ENCODE peak calls at places on chromosomes 11 and 22, in seven cellular contexts. A is neural progenitor cell, D is astrocyte, L is heart left ventricle, X is right lobe of liver, G is adrenal gland, F is tibial artery. O is an unnamed sample. For H3K36me3 and H3K27me3, the result is how much of the 10 kb centered on the place peaks cover.

GRCh38 chr11:116376547-116376946 is 396.2 kb downstream of the BUD13 start:
- DNase-seq in G (no peak), A (no peak), D (no peak), X (no peak), L (no peak), F (no peak), O (no peak)

GRCh38 chr11:86983071-86983488 is 27.9 kb upstream of the FZD4 start:
- DNase-seq in D (no peak), L (peak), A (no peak), F (peak), X (no peak), G (peak), O (no peak)

GRCh38 chr11:48044577-48044976 is 64.2 kb downstream of the PTPRJ start:
- DNase-seq in A (no peak), F (peak), D (no peak), X (no peak), G (peak), L (peak), O (no peak)

GRCh38 chr22:42284643-42285181 is 14.3 kb upstream of the TCF20 start:
- DNase-seq in X (no peak), A (no peak), L (peak), D (no peak), F (no peak), G (no peak), O (peak)

GRCh38 chr11:64330888-64331287 is 9.1 kb upstream of the CCDC88B start:
- DNase-seq in G (no peak), X (no peak), A (no peak), L (no peak), F (no peak), D (no peak), O (no peak)

GRCh38 chr22:29639096-29639495 is 35.7 kb downstream of the NF2 start:
- DNase-seq in A (no peak), D (no peak), G (no peak), L (no peak), F (no peak), X (no peak), O (no peak)

GRCh38 chr11:126485021-126485781 is 129.7 kb downstream of the ST3GAL4 start:
- DNase-seq in X (no peak), D (peak), A (no peak), F (no peak), G (no peak), L (no peak), O (no peak)

GRCh38 chr11:9972917-9973504 is 309.1 kb downstream of the SWAP70 start:
- DNase-seq in X (no peak), G (no peak), L (no peak), A (peak), F (no peak), D (no peak), O (peak)

GRCh38 chr22:44172370-44173108 is 8.2 kb upstream of the PARVG start:
- DNase-seq in X (peak), A (peak), D (no peak), L (peak), G (peak), F (peak), O (peak)

GRCh38 chr11:8826901-8827560 is 84.0 kb upstream of the AKIP1 start:
- DNase-seq in L (no peak), G (no peak), A (no peak), D (no peak), X (no peak), F (no peak), O (no peak)

GRCh38 chr11:27055065-27055682 is 14.6 kb downstream of the BBOX1 start:
- DNase-seq in A (no peak), L (no peak), X (no peak), F (no peak), D (peak), G (no peak), O (no peak)

GRCh38 chr22:28594784-28595324 is 84.8 kb downstream of the TTC28 start:
- DNase-seq in G (no peak), X (no peak), F (no peak), L (no peak), D (peak), A (peak), O (peak)

GRCh38 chr22:25666308-25666707 is 75.7 kb upstream of the MYO18B start:
- DNase-seq in G (peak), A (no peak), F (peak), X (peak), L (peak), D (no peak), O (peak)

GRCh38 chr11:107496011-107496410 is 38.4 kb upstream of the CWF19L2 start:
- DNase-seq in D (peak), A (no peak), X (no peak), G (no peak), L (no peak), F (no peak), O (no peak)

GRCh38 chr11:123390146-123390545 is 39.9 kb upstream of the GRAMD1B start:
- DNase-seq in A (no peak), F (no peak), D (no peak), X (no peak), G (no peak), L (no peak), O (no peak)

GRCh38 chr11:117820516-117820915 is 4.0 kb downstream of the FXYD2 start:
- DNase-seq in F (no peak), D (no peak), G (no peak), A (no peak), X (peak), L (peak), O (peak)

GRCh38 chr11:9228086-9228485 is 37.1 kb downstream of the DENND5A start:
- DNase-seq in D (no peak), F (no peak), L (no peak), G (no peak), X (no peak), A (peak), O (no peak)

GRCh38 chr22:38215156-38216038 is 13.6 kb downstream of the MAFF start:
- DNase-seq in X (no peak), L (no peak), F (no peak), D (no peak), A (no peak), G (no peak), O (no peak)

GRCh38 chr11:5488385-5488784 is at the start of gene OR52D1:
- DNase-seq in G (no peak), D (no peak), X (no peak), F (no peak), A (no peak), L (no peak), O (no peak)

GRCh38 chr11:6200975-6201374 is 2.0 kb downstream of the OR52W1 start:
- DNase-seq in X (no peak), F (peak), A (no peak), G (peak), D (peak), L (peak), O (no peak)

GRCh38 chr11:23789200-23789853 is 707.5 kb upstream of the LUZP2 start:
- DNase-seq in L (no peak), X (no peak), G (no peak), A (no peak), D (no peak), F (no peak), O (no peak)

GRCh38 chr11:67239795-67240574 is 26.3 kb upstream of the GRK2 start:
- DNase-seq in X (peak), G (peak), L (peak), F (peak), A (peak), D (peak), O (peak)

GRCh38 chr11:85965202-85965601 is 103.7 kb downstream of the PICALM start:
- DNase-seq in X (no peak), F (no peak), A (no peak), L (no peak), D (peak), G (no peak), O (no peak)

GRCh38 chr22:41021655-41022454 is 70.5 kb upstream of the EP300 start:
- DNase-seq in G (peak), F (peak), X (peak), L (peak), A (peak), D (no peak), O (peak)

GRCh38 chr11:30128269-30128932 is 102.4 kb upstream of the FSHB start:
- DNase-seq in G (no peak), X (no peak), A (peak), L (no peak), F (no peak), D (peak), O (peak)

GRCh38 chr11:36210529-36210928 is 78.7 kb downstream of the COMMD9 start:
- DNase-seq in G (no peak), D (no peak), X (no peak), F (no peak), A (no peak), L (no peak), O (no peak)

GRCh38 chr11:57214087-57214395 is 23.0 kb downstream of the APLNR start:
- DNase-seq in X (no peak), F (no peak), L (no peak), D (peak), G (no peak), A (peak), O (no peak)

GRCh38 chr22:19118601-19118880 is 3.7 kb downstream of the DGCR2 start:
- DNase-seq in L (no peak), F (no peak), D (no peak), X (no peak), A (no peak), G (no peak), O (no peak)

GRCh38 chr11:73414977-73415492 is 38.8 kb downstream of the RELT start:
- DNase-seq in A (no peak), X (no peak), D (peak), F (no peak), G (no peak), L (no peak), O (no peak)

GRCh38 chr11:88428959-88429358 is 91.4 kb upstream of the CTSC start:
- DNase-seq in X (no peak), D (no peak), G (no peak), A (no peak), F (no peak), L (no peak), O (peak)

GRCh38 chr22:23246982-23247766 is 66.9 kb downstream of the BCR start:
- DNase-seq in F (no peak), D (no peak), X (no peak), G (no peak), L (no peak), A (no peak), O (no peak)

GRCh38 chr22:25853902-25854301 is 111.9 kb downstream of the MYO18B start:
- DNase-seq in A (peak), G (no peak), D (no peak), F (no peak), X (no peak), L (no peak), O (peak)

GRCh38 chr11:1782026-1782696 is 18.4 kb upstream of the CTSD start:
- DNase-seq in L (no peak), F (no peak), X (no peak), D (no peak), A (no peak), G (no peak), O (peak)

GRCh38 chr11:121344824-121345223 is 52.3 kb downstream of the SC5D start:
- DNase-seq in D (no peak), X (no peak), L (no peak), F (no peak), G (no peak), A (no peak), O (no peak)

GRCh38 chr11:101576536-101576935 is 7.3 kb downstream of the TRPC6 start:
- DNase-seq in L (no peak), G (no peak), F (no peak), A (no peak), D (no peak), X (no peak), O (no peak)

GRCh38 chr22:49052023-49052538 is 775.6 kb downstream of the BRD1 start:
- DNase-seq in G (no peak), A (no peak), X (no peak), L (no peak), D (peak), F (peak), O (peak)
- H3K4me3 ChIP-seq in G (no peak), A (no peak), X (peak), L (peak), D (no peak), F (peak), O (peak)

DNA sequence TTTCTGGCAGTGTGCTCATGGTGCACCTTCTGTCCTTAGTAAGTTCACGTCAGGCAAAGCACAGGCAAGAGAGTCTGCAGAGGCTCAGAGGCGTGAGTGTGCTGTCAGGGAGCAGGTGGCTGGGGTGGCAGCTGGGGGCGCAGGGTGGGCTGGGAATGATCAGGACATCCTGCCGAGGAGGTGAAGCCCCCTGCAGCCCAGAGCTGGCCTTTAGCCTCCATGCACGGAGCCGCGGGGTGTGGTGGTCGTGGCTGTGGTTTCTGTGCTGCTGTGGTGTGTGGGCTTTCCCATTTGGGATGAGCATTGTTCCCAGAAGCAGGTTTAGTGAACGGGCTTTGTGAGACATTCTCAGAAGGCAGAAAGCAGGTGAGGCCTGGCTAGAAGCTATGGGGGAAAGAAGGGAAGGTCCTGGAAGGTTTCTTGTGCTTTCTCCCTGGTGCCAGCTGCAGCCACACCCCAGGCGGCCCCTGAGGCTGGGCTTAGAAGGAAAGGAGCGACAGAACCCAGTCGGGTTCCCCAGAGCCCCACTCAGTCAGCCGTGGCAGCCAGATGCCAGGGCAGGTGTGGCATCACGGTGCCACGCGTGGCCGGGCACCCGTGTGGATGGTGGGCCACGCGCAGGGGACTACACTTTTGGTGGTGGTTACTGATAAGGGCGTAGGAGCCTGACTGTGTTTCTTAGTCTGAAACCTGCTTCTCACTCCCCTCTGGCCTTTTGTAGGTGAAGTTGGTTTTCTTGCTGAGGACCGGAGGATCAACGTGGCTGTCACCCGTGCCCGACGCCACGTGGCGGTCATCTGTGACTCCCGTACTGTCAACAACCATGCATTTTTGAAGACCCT is 32.0 kb downstream of the IGHMBP2 start:
- DNase-seq in X (peak), G (no peak), D (no peak), F (no peak), A (no peak), L (no peak), O (peak)
- H3K36me3 ChIP-seq in X (under half), G (under half), D (under half), F (half or more), A (under half), L (under half), O (under half)

GRCh38 chr11:128588086-128588485 is 728 bp upstream of the ETS1 start:
- DNase-seq in D (no peak), A (no peak), L (no peak), F (no peak), X (no peak), G (no peak), O (no peak)
- H3K27me3 ChIP-seq in D (under half), A (half or more), L (under half), F (under half), X (under half), G (under half), O (under half)

GRCh38 chr11:128796275-128796674 is 70.8 kb downstream of the KCNJ1 start:
- DNase-seq in X (no peak), L (no peak), F (no peak), D (peak), G (no peak), A (no peak), O (no peak)
- H3K4me3 ChIP-seq in X (no peak), L (no peak), F (no peak), D (no peak), G (no peak), A (no peak), O (no peak)

DNA sequence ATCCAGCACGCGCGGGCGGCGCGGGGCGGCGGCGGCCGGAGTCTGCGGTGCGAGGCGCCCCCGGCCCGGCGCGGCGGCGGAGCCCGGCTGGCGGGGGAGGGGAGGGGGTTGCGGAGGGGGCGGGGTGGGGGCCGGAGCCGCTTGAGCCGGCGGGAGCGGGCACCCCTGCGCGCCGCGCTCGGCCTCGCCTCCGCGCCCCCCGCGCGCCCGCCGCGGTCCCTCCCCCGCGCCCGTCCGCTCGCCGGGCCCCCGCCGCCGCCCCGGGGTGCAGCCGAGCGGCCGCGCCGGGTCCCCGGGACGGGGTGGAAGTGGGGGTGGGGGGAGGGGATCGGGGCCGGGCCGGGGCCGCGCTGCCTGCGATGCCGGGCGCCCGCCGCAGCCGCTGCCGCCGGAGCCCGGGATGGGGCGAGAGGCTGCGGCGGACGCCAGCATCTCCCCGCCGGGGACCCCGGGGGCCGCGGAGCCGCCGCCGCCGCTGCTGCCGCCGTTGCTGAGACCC is 284 bp downstream of the MGAT3 start:
- DNase-seq in D (no peak), L (no peak), F (no peak), G (no peak), A (peak), X (no peak), O (peak)
- H3K36me3 ChIP-seq in D (under half), L (under half), F (under half), G (under half), A (under half), X (under half), O (under half)

GRCh38 chr11:31417357-31417756 is 47.7 kb downstream of the DNAJC24 start:
- DNase-seq in L (no peak), X (no peak), G (no peak), D (no peak), F (no peak), A (peak), O (no peak)
- H3K27me3 ChIP-seq in L (under half), X (under half), G (under half), D (under half), F (under half), A (under half), O (under half)

GRCh38 chr22:35337932-35338331 is 38.2 kb downstream of the TOM1 start:
- DNase-seq in A (no peak), F (no peak), L (no peak), G (no peak), D (no peak), X (no peak), O (peak)
- H3K4me3 ChIP-seq in A (no peak), F (no peak), L (no peak), G (no peak), D (no peak), X (no peak), O (no peak)

GRCh38 chr22:17601031-17601430 is 27.5 kb downstream of the ATP6V1E1 start:
- DNase-seq in G (no peak), A (no peak), X (no peak), F (no peak), D (no peak), L (no peak), O (no peak)
- H3K36me3 ChIP-seq in G (under half), A (under half), X (under half), F (half or more), D (under half), L (under half), O (under half)

DNA sequence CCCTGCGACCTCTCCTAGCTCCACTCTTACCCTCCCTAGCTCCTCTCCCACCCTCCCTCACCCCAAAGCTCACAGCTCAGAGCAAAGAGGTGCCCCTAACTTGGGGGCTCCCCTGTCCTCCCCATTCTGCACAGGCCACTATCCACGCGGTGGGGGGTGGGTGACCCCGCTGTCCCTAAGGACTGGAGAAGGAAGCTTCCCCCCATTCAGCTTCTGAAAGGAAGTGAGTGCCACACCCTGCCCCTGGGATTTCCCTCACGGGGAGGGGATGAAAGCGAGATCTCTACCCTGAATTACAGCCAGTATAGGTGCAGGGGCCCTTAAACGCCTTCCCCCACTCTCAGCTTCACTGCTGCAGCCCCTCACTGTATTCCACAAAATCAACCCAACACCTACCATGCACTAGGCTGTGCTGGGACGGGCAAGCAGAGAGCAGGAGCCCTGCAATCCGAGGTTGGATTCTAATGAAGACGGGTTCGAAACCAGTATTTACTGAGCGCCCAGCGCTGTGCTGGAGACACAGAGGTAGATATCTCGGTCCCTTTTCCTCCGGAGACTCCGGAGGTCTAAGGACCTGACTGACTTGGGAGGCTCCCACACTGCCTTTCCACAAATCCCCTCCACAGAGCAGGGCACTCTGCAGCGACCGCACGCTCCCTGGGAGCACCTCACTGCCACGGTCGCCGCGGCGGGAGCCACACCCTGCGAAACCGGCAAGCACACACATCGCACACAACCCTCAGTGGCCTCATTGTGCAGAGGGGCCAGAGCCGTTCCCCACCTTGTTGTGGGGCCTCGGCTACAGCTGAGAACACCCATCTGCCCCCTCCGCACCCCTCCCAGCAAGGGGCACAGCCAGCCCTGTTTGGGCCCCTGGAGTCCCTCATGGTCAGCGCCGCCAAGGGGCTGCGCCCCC is 1.8 kb downstream of the AHNAK start:
- DNase-seq in D (no peak), X (no peak), A (peak), F (no peak), G (no peak), L (peak), O (peak)
- H3K27me3 ChIP-seq in D (under half), X (under half), A (half or more), F (under half), G (under half), L (under half), O (half or more)